ENCODE peak calls at places on chromosome 13, in four cellular contexts. Z is central memory CD4-positive, alpha-beta T cell; O is Kasumi-1; E is GM23248. L is an unnamed sample.

GRCh38 chr13:24709186-24709913 is 29.1 kb downstream of the ATP12A start:
- DNase-seq in E (no peak), Z (peak), O (peak), L (no peak)

GRCh38 chr13:22198001-22198400 is 527.1 kb downstream of the FGF9 start:
- DNase-seq in O (no peak), E (peak), Z (no peak), L (no peak)

GRCh38 chr13:111347438-111347837 is 27.0 kb downstream of the TEX29 start:
- DNase-seq in E (peak), O (no peak), Z (no peak), L (no peak)

GRCh38 chr13:100543872-100544602 is 44.6 kb downstream of the GGACT start:
- DNase-seq in E (no peak), O (no peak), Z (no peak), L (no peak)

GRCh38 chr13:56755181-56755580 is 385.5 kb upstream of the PRR20A start:
- DNase-seq in O (peak), Z (no peak), E (no peak), L (peak)

GRCh38 chr13:110628477-110628793 is 13.1 kb downstream of the NAXD start:
- DNase-seq in O (no peak), Z (no peak), E (no peak), L (no peak)

GRCh38 chr13:113427562-113428468 is 25.5 kb downstream of the ADPRHL1 start:
- DNase-seq in E (peak), O (no peak), Z (no peak), L (no peak)

GRCh38 chr13:20362642-20363041 is 130.5 kb upstream of the GJB6 start:
- DNase-seq in E (no peak), Z (no peak), O (no peak), L (no peak)

GRCh38 chr13:108195861-108196260 is 19.5 kb downstream of the LIG4 start:
- DNase-seq in E (no peak), Z (no peak), O (no peak), L (no peak)

GRCh38 chr13:63855457-63856118 is 2439.9 kb upstream of the PCDH20 start:
- DNase-seq in E (no peak), O (no peak), Z (no peak), L (no peak)

GRCh38 chr13:99797716-99798115 is 173.9 kb downstream of the ZIC5 start:
- DNase-seq in Z (no peak), O (no peak), E (no peak), L (no peak)

GRCh38 chr13:113273856-113274590 is 23.0 kb upstream of the LAMP1 start:
- DNase-seq in Z (no peak), E (peak), O (peak), L (peak)

L was measured in foreskin keratinocyte.